ENCODE peak calls at places on chromosomes 5 and 9, in six cellular contexts. Z is sigmoid colon, K is ovary, H is PC-3, B is bronchial epithelial cell, O is HFFc6. Q is an unnamed sample.

GRCh38 chr9:135671591-135672041 is 8.5 kb downstream of the LCN9 start:
- DNase-seq in Z (peak; percentile 52), K (no peak), H (no peak), B (no peak), O (no peak), Q (peak; percentile 39)

GRCh38 chr5:54520940-54521339 is 3.4 kb downstream of the SNX18 start:
- DNase-seq in Z (no peak), K (no peak), H (no peak), B (no peak), O (no peak), Q (no peak)

GRCh38 chr9:130940693-130941576 is 1.9 kb upstream of the FIBCD1 start:
- DNase-seq in Z (peak; percentile 79), K (peak; percentile 59), H (peak; percentile 85), B (peak; percentile 83), O (no peak), Q (no peak)

GRCh38 chr5:3339798-3340115 is 255.9 kb upstream of the IRX1 start:
- DNase-seq in Z (peak; percentile 25), K (no peak), H (no peak), B (no peak), O (no peak), Q (no peak)

GRCh38 chr9:137245450-137246421 is 4.6 kb downstream of the TUBB4B start:
- DNase-seq in Z (no peak), K (no peak), H (no peak), B (no peak), O (no peak), Q (no peak)

GRCh38 chr9:92720209-92720765 is 44.3 kb downstream of the BICD2 start:
- DNase-seq in Z (no peak), K (no peak), H (no peak), B (no peak), O (no peak), Q (no peak)

GRCh38 chr5:167241436-167242067 is 1049.9 kb upstream of the WWC1 start:
- DNase-seq in Z (no peak), K (no peak), H (no peak), B (no peak), O (no peak), Q (no peak)

GRCh38 chr9:135924628-135925338 is 17.4 kb upstream of the CAMSAP1 start:
- DNase-seq in Z (no peak), K (no peak), H (no peak), B (no peak), O (no peak), Q (no peak)

GRCh38 chr5:100517301-100517974 is 17.7 kb upstream of the FAM174A start:
- DNase-seq in Z (no peak), K (no peak), H (peak; percentile 45), B (peak; percentile 79), O (no peak), Q (no peak)

GRCh38 chr5:175922192-175922885 is 45.8 kb downstream of the THOC3 start:
- DNase-seq in Z (no peak), K (no peak), H (peak; percentile 95), B (peak; percentile 40), O (peak; percentile 97), Q (no peak)

GRCh38 chr5:9776525-9776924 is 146.4 kb upstream of the TAS2R1 start:
- DNase-seq in Z (no peak), K (no peak), H (peak; percentile 80), B (peak; percentile 58), O (peak; percentile 53), Q (no peak)

GRCh38 chr5:95808686-95809413 is 13.7 kb downstream of the GLRX start:
- DNase-seq in Z (peak; percentile 95), K (peak; percentile 68), H (no peak), B (no peak), O (peak; percentile 57), Q (peak; percentile 81)

GRCh38 chr5:77623341-77623740 is 15.2 kb downstream of the OTP start:
- DNase-seq in Z (no peak), K (no peak), H (no peak), B (no peak), O (no peak), Q (no peak)

GRCh38 chr5:77990020-77990419 is 213.9 kb upstream of the TBCA start:
- DNase-seq in Z (no peak), K (no peak), H (no peak), B (no peak), O (no peak), Q (no peak)

GRCh38 chr9:133702798-133703570 is 35.2 kb downstream of the SARDH start:
- DNase-seq in Z (peak; percentile 56), K (no peak), H (no peak), B (no peak), O (no peak), Q (peak; percentile 31)

GRCh38 chr5:127909078-127909477 is 174.5 kb upstream of the SLC12A2 start:
- DNase-seq in Z (no peak), K (no peak), H (peak; percentile 78), B (peak; percentile 70), O (peak; percentile 31), Q (no peak)

GRCh38 chr5:98796197-98796972 is 22.9 kb downstream of the RGMB start:
- DNase-seq in Z (no peak), K (no peak), H (peak; percentile 90), B (peak; percentile 64), O (peak; percentile 71), Q (no peak)

GRCh38 chr9:86731511-86731993 is 215.8 kb downstream of the GAS1 start:
- DNase-seq in Z (no peak), K (no peak), H (peak; percentile 55), B (peak; percentile 59), O (peak; percentile 49), Q (no peak)

GRCh38 chr9:86732514-86732913 is 214.8 kb downstream of the GAS1 start:
- DNase-seq in Z (peak; percentile 81), K (no peak), H (peak; percentile 83), B (peak; percentile 98), O (peak; percentile 86), Q (no peak)

GRCh38 chr9:86734762-86735161 is 212.5 kb downstream of the GAS1 start:
- DNase-seq in Z (no peak), K (no peak), H (peak; percentile 12), B (peak; percentile 39), O (peak; percentile 60), Q (no peak)

GRCh38 chr9:86733929-86734328 is 213.4 kb downstream of the GAS1 start:
- DNase-seq in Z (peak; percentile 83), K (no peak), H (no peak), B (no peak), O (no peak), Q (no peak)

DNA sequence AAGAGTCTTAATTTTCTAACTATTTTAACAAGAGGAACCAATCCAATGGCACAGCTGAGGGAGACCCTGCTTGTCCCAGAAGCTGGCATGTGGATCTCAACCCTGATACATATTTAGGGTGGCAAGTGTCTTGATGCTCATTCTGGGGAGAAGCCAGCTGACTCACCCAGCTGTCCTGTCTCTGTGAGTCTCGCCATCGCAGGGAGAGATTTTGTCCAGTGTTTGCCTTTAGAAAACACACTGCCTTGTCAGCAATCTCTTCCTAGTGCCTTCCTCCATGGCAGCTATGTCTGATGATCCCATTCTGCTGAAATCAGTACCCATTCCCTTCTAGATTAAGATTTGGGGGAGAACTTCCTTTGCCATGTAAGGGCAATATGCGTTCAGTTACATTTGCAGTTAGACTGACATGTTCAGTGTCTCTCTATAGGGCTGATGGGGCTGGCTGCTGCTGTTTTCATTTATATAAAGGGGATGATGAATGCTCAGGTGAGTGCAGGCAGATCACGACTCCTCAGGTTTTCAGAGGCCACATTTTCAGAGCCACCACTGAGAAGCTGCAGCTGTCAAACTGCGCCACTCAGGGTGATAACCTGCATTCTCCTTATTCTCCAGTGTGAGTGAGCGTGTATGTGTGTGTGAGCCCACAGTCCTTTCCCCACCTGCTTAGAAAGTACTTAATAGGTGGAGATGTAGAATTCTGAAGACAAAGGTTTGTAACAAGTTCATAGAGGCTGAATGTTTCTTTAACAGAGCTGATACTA is 217.0 kb downstream of the GAS1 start:
- DNase-seq in Z (no peak), K (no peak), H (no peak), B (no peak), O (no peak), Q (no peak)
- TF ChIP-seq CTCF in Z (no peak), K (no peak), H (no peak), B (no peak), O (no peak), Q (no peak)

GRCh38 chr5:43646997-43647396 is 44.0 kb downstream of the NNT start:
- DNase-seq in Z (no peak), K (no peak), H (no peak), B (no peak), O (no peak), Q (no peak)
- TF ChIP-seq CTCF in Z (no peak), K (no peak), H (peak; percentile 38), B (no peak), O (peak; percentile 31), Q (no peak)

DNA sequence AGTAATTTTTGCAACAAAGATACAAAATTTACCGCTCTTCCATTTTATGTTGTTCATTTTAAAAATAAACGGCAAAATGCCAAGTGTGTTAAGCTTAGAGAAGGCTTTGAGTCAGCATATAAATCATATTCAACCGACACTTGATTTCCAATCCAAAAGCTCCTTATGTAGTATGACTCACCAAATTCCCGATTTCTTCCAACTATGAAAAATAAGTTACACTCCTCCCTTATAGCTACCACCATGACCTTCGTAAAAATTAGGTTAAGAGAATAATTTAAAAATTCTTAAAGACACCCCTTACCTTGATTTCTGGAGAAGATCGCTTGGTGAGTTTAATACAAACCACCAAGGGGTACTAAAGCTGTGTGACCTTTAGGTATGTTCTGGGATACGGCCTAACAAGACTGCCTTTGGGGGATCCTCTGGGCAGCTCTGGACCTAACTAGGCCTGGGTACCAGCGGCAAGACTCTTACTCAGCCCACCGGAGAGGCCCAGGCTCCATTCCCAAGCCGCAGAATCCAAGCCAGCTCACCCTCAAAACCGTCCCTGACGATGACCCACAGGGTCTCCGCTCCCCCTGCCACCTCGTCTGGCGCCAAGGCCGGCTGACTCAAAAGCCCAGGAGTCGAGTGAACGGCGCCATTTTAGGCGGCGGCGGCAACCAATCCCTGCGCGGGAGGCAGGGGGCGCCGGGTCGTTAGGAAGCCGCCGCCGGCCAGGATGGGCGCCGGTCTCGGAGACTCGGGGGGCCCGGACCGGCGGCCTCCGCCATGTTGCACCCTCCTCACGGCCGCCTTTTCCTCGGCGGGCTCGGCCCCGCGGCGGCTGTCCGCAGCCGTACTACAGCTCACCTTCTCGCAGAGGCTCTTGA is 731 bp downstream of the PPP2CA start:
- DNase-seq in Z (peak; percentile 81), K (peak; percentile 64), H (peak; percentile 78), B (peak; percentile 87), O (peak; percentile 35), Q (peak; percentile 71)
- TF ChIP-seq CTCF in Z (no peak), K (peak; percentile 47), H (no peak), B (peak; percentile 21), O (peak; percentile 60), Q (peak; percentile 37)

DNA sequence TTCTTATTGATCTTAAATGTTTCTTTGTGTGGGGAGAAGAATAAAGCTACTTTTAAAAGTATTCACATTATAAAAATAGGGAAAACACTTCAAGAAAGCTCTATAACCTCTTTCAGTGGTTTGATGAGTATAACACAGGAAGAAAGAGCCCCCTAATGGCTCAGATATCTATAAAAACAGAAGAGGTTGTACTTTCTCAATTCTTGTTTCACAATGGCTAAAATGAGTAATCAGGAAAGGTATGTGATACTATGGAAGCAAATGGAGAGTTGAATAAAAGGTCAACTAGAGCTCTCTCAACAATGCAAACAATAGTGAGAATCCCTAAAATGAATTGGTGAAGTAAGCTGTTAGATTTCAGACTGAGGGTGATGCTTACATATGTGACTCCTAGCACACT is 584.6 kb upstream of the CDH18 start:
- DNase-seq in Z (no peak), K (no peak), H (peak; percentile 93), B (peak; percentile 87), O (no peak), Q (no peak)
- TF ChIP-seq CTCF in Z (no peak), K (no peak), H (peak; percentile 69), B (no peak), O (no peak), Q (no peak)